ENCODE peak calls at places on chromosome 1, in eight cellular contexts. J is GM18507, M is skeletal muscle cell, C is PC-3, E is spleen, R is GM12891, L is SK-N-SH, Y is AG04450. S is an unnamed sample.

GRCh38 chr1:7186382-7187120 is 401.3 kb downstream of the CAMTA1 start:
- DNase-seq in J (no peak), M (no peak), C (no peak), E (no peak), R (no peak), L (no peak), Y (no peak), S (no peak)

GRCh38 chr1:161198877-161199431 is at the start of gene ADAMTS4:
- DNase-seq in J (no peak), M (peak; percentile 68), C (no peak), E (peak; percentile 47), R (no peak), L (peak; percentile 43), Y (peak; percentile 48), S (peak; percentile 81)

GRCh38 chr1:114310771-114311251 is 157.1 kb upstream of the SYT6 start:
- DNase-seq in J (no peak), M (peak; percentile 94), C (no peak), E (no peak), R (no peak), L (no peak), Y (no peak), S (peak; percentile 77)

GRCh38 chr1:37890378-37891014 is 31.1 kb upstream of the MTF1 start:
- DNase-seq in J (no peak), M (no peak), C (peak; percentile 72), E (no peak), R (peak; percentile 19), L (peak; percentile 56), Y (no peak), S (no peak)

GRCh38 chr1:112826217-112826944 is 111.2 kb upstream of the PPM1J start:
- DNase-seq in J (no peak), M (no peak), C (no peak), E (no peak), R (no peak), L (no peak), Y (no peak), S (no peak)

GRCh38 chr1:32413507-32414185 is 19.4 kb upstream of the BSDC1 start:
- DNase-seq in J (peak; percentile 28), M (no peak), C (peak; percentile 88), E (no peak), R (no peak), L (peak; percentile 66), Y (no peak), S (peak; percentile 23)

GRCh38 chr1:222709700-222710153 is 2.6 kb downstream of the AIDA start:
- DNase-seq in J (no peak), M (no peak), C (no peak), E (no peak), R (no peak), L (peak; percentile 28), Y (no peak), S (no peak)

GRCh38 chr1:226872455-226872854 is 2.0 kb downstream of the PSEN2 start:
- DNase-seq in J (no peak), M (peak; percentile 41), C (peak; percentile 44), E (no peak), R (no peak), L (no peak), Y (no peak), S (no peak)

GRCh38 chr1:117128323-117129079 is 7.0 kb upstream of the TRIM45 start:
- DNase-seq in J (no peak), M (no peak), C (peak; percentile 72), E (no peak), R (no peak), L (peak; percentile 47), Y (no peak), S (no peak)

GRCh38 chr1:156930483-156930882 is 10.1 kb downstream of the LRRC71 start:
- DNase-seq in J (no peak), M (no peak), C (no peak), E (no peak), R (no peak), L (no peak), Y (no peak), S (no peak)

GRCh38 chr1:241990040-241990439 is 8.9 kb downstream of the MAP1LC3C start:
- DNase-seq in J (no peak), M (peak; percentile 93), C (peak; percentile 97), E (no peak), R (no peak), L (peak; percentile 66), Y (peak; percentile 71), S (peak; percentile 96)

GRCh38 chr1:7989762-7990428 is 28.4 kb downstream of the PARK7 start:
- DNase-seq in J (no peak), M (no peak), C (no peak), E (no peak), R (no peak), L (no peak), Y (no peak), S (no peak)

GRCh38 chr1:162538815-162539431 is 22.6 kb upstream of the UAP1 start:
- DNase-seq in J (no peak), M (peak; percentile 55), C (peak; percentile 95), E (no peak), R (no peak), L (no peak), Y (peak; percentile 75), S (peak; percentile 78)

GRCh38 chr1:55572878-55573734 is 357.9 kb upstream of the USP24 start:
- DNase-seq in J (no peak), M (no peak), C (peak; percentile 35), E (no peak), R (no peak), L (no peak), Y (no peak), S (no peak)

GRCh38 chr1:117607471-117607870 is 1.6 kb downstream of the TENT5C start:
- DNase-seq in J (no peak), M (no peak), C (peak; percentile 71), E (no peak), R (no peak), L (no peak), Y (no peak), S (no peak)

GRCh38 chr1:24289937-24290595 is 29.1 kb upstream of the GRHL3 start:
- DNase-seq in J (no peak), M (peak; percentile 91), C (peak; percentile 95), E (peak; percentile 85), R (no peak), L (peak; percentile 65), Y (peak; percentile 43), S (peak; percentile 93)

GRCh38 chr1:64471724-64472276 is 1.9 kb downstream of the CACHD1 start:
- DNase-seq in J (no peak), M (no peak), C (no peak), E (no peak), R (no peak), L (no peak), Y (no peak), S (no peak)

GRCh38 chr1:98781906-98782305 is 120.4 kb downstream of the SNX7 start:
- DNase-seq in J (no peak), M (no peak), C (no peak), E (no peak), R (no peak), L (no peak), Y (no peak), S (no peak)

GRCh38 chr1:242239394-242239793 is 240.5 kb upstream of the MAP1LC3C start:
- DNase-seq in J (no peak), M (no peak), C (no peak), E (no peak), R (no peak), L (no peak), Y (no peak), S (no peak)

GRCh38 chr1:212873518-212873917 is 15.4 kb downstream of the FLVCR1 start:
- DNase-seq in J (peak; percentile 35), M (no peak), C (no peak), E (no peak), R (no peak), L (no peak), Y (no peak), S (no peak)

GRCh38 chr1:15749399-15750291 is 7.3 kb downstream of the TMEM82 start:
- DNase-seq in J (no peak), M (no peak), C (peak; percentile 24), E (no peak), R (no peak), L (peak; percentile 72), Y (no peak), S (no peak)

GRCh38 chr1:34926894-34927293 is 2.6 kb downstream of the DLGAP3 start:
- DNase-seq in J (no peak), M (no peak), C (no peak), E (no peak), R (no peak), L (no peak), Y (no peak), S (no peak)

GRCh38 chr1:44354268-44354839 is 703 bp downstream of the ERI3 start:
- DNase-seq in J (no peak), M (peak; percentile 13), C (peak; percentile 50), E (no peak), R (no peak), L (no peak), Y (no peak), S (peak; percentile 1)

GRCh38 chr1:76799700-76800099 is 67.6 kb upstream of the ST6GALNAC5 start:
- DNase-seq in J (no peak), M (no peak), C (no peak), E (no peak), R (no peak), L (peak; percentile 24), Y (no peak), S (no peak)

GRCh38 chr1:176033474-176033873 is 173.6 kb downstream of the COP1 start:
- DNase-seq in J (no peak), M (no peak), C (peak; percentile 53), E (no peak), R (no peak), L (no peak), Y (no peak), S (no peak)

S was measured in fibroblast of the conjunctiva.